ENCODE peak calls at places on chromosome 22, in four cellular contexts. S, W, O and G are unnamed samples.

GRCh38 chr22:39315389-39315788 is 4.0 kb downstream of the RPL3 start:
- DNase-seq in S (no peak), W (no peak), O (no peak), G (no peak)

GRCh38 chr22:43992331-43992821 is 31.7 kb upstream of the PARVB start:
- DNase-seq in S (no peak), W (no peak), O (no peak), G (no peak)

GRCh38 chr22:31680764-31681624 is 19.0 kb upstream of the PISD start:
- DNase-seq in S (no peak), W (no peak), O (no peak), G (no peak)

GRCh38 chr22:28333106-28333505 is 346.5 kb downstream of the TTC28 start:
- DNase-seq in S (no peak), W (no peak), O (no peak), G (no peak)

GRCh38 chr22:25069758-25070461 is 117.4 kb downstream of the KIAA1671 start:
- DNase-seq in S (no peak), W (no peak), O (no peak), G (no peak)

GRCh38 chr22:20766530-20766929 is 7.4 kb upstream of the SERPIND1 start:
- DNase-seq in S (no peak), W (no peak), O (no peak), G (no peak)

GRCh38 chr22:40397436-40397835 is 27.0 kb downstream of the SGSM3 start:
- DNase-seq in S (no peak), W (no peak), O (no peak), G (no peak)

GRCh38 chr22:32951081-32951806 is 106.9 kb downstream of the SYN3 start:
- DNase-seq in S (peak), W (no peak), O (no peak), G (peak)

GRCh38 chr22:33038131-33038772 is 19.9 kb downstream of the SYN3 start:
- DNase-seq in S (no peak), W (no peak), O (no peak), G (no peak)

GRCh38 chr22:39343259-39344045 is 6.3 kb upstream of the SYNGR1 start:
- DNase-seq in S (peak), W (peak), O (peak), G (peak)

GRCh38 chr22:41512421-41513194 is 31.7 kb downstream of the POLR3H start:
- DNase-seq in S (peak), W (peak), O (peak), G (peak)

GRCh38 chr22:23509571-23510302 is 70.4 kb downstream of the IGLL1 start:
- DNase-seq in S (no peak), W (no peak), O (no peak), G (no peak)

GRCh38 chr22:47195676-47196492 is 433.4 kb downstream of the TBC1D22A start:
- DNase-seq in S (no peak), W (no peak), O (no peak), G (no peak)

GRCh38 chr22:47123006-47123826 is 360.8 kb downstream of the TBC1D22A start:
- DNase-seq in S (no peak), W (no peak), O (no peak), G (no peak)

GRCh38 chr22:45317551-45318167 is 7.9 kb downstream of the FAM118A start:
- DNase-seq in S (peak), W (no peak), O (no peak), G (peak)

GRCh38 chr22:48241658-48242057 is 1479.2 kb downstream of the TBC1D22A start:
- DNase-seq in S (no peak), W (no peak), O (no peak), G (no peak)

GRCh38 chr22:44589831-44590230 is 91.8 kb upstream of the RTL6 start:
- DNase-seq in S (no peak), W (no peak), O (no peak), G (no peak)

GRCh38 chr22:48319321-48320047 is 1508.2 kb downstream of the BRD1 start:
- DNase-seq in S (peak), W (no peak), O (no peak), G (no peak)

GRCh38 chr22:49718396-49718795 is 109.3 kb downstream of the BRD1 start:
- DNase-seq in S (no peak), W (no peak), O (no peak), G (no peak)

GRCh38 chr22:49719046-49719445 is 108.6 kb downstream of the BRD1 start:
- DNase-seq in S (no peak), W (no peak), O (no peak), G (no peak)

GRCh38 chr22:49721211-49721763 is 106.4 kb downstream of the BRD1 start:
- DNase-seq in S (no peak), W (no peak), O (no peak), G (no peak)

GRCh38 chr22:49717322-49717919 is 110.3 kb downstream of the BRD1 start:
- DNase-seq in S (no peak), W (no peak), O (no peak), G (no peak)

DNA sequence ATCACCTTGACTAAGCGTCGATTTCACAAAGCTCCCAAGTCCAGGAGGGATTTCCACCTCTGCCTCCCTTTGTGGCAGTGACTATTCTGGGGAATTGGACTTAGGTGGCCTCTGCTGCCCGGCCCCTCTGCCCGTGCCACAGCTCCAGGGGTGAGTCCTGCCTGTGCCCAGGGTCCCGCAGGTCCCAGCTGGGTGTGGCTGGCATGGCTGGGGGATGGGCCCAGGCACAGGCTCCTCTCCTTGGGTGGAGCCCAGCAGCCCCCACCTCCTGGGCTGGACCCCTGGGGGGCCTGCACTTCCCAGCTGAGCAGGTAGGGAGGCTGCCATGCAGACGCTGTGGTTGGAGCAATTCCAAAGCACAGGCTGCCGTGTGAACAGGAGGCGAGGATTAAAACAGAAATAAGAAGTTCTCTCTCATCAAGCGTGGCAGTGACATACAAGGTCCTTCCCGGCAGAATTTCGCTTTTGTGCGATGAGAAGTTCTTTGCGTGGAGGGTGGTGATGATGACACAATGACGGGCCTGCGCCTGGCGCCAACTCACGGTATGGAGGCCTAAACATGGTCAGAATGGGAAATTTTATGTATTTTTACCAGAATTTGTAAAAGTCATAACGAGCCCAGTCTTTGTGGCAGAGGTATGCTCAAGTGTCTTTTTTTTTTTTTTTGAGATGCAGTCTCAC is 107.3 kb downstream of the BRD1 start:
- DNase-seq in S (no peak), W (no peak), O (no peak), G (no peak)
- TF ChIP-seq ELF4 in S (no peak), W (no peak), O (no peak), G (no peak)

GRCh38 chr22:19130959-19131684 is at the start of gene TSSK2:
- DNase-seq in S (peak), W (no peak), O (no peak), G (no peak)

GRCh38 chr22:19128009-19128401 is 3.1 kb upstream of the TSSK2 start:
- DNase-seq in S (no peak), W (no peak), O (no peak), G (no peak)

GRCh38 chr22:19131685-19132015 is 542 bp downstream of the TSSK2 start:
- DNase-seq in S (no peak), W (no peak), O (no peak), G (no peak)

GRCh38 chr22:19128946-19129727 is 2.0 kb upstream of the TSSK2 start:
- DNase-seq in S (no peak), W (no peak), O (no peak), G (no peak)

DNA sequence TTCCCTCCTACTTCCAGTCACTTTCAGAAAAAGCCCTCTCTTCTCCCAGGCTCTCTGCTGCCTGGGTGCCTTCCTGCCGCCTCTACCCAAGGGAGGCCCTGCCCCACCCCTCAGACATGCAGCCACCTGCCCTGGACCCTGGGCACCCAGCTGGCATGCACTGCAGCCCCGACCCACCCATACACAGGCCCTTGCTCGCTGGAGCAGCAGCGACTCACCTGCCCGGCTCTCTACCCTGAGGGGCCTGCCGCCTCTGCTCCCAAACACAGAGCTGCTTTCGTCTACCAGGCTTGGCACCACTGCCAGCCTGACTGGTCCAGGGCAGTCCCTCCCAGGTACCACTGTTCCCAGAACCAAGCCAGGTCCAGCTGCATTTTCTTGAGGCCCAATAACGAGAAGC is 1.2 kb upstream of the TSSK2 start:
- DNase-seq in S (no peak), W (no peak), O (no peak), G (no peak)
- TF ChIP-seq SP1 in S (no peak), W (no peak), O (no peak), G (no peak)

GRCh38 chr22:26592368-26593015 is 2.6 kb upstream of the TPST2 start:
- DNase-seq in S (no peak), W (no peak), O (no peak), G (no peak)
- TF ChIP-seq ELF4 in S (no peak), W (no peak), O (no peak), G (no peak)

GRCh38 chr22:30324008-30324730 is 2.6 kb downstream of the TBC1D10A start:
- DNase-seq in S (no peak), W (no peak), O (no peak), G (no peak)

GRCh38 chr22:30325065-30325720 is 1.5 kb downstream of the TBC1D10A start:
- DNase-seq in S (no peak), W (peak), O (no peak), G (no peak)

GRCh38 chr22:30326704-30327362 is at the start of gene TBC1D10A:
- DNase-seq in S (peak), W (peak), O (peak), G (peak)

GRCh38 chr22:30327864-30328345 is 1.2 kb upstream of the TBC1D10A start:
- DNase-seq in S (peak), W (peak), O (peak), G (peak)

GRCh38 chr22:30325724-30326703 is 727 bp downstream of the TBC1D10A start:
- DNase-seq in S (no peak), W (peak), O (no peak), G (peak)
- TF ChIP-seq SP1 in S (no peak), W (no peak), O (no peak), G (no peak)

GRCh38 chr22:38032681-38033521 is 24.3 kb upstream of the PICK1 start:
- DNase-seq in S (no peak), W (peak), O (peak), G (no peak)

GRCh38 chr22:38033522-38034277 is 23.5 kb upstream of the PICK1 start:
- DNase-seq in S (no peak), W (peak), O (no peak), G (no peak)

GRCh38 chr22:38035530-38035885 is 21.7 kb upstream of the PICK1 start:
- DNase-seq in S (no peak), W (no peak), O (no peak), G (no peak)

GRCh38 chr22:38034884-38035529 is 22.2 kb upstream of the PICK1 start:
- DNase-seq in S (no peak), W (no peak), O (no peak), G (no peak)

DNA sequence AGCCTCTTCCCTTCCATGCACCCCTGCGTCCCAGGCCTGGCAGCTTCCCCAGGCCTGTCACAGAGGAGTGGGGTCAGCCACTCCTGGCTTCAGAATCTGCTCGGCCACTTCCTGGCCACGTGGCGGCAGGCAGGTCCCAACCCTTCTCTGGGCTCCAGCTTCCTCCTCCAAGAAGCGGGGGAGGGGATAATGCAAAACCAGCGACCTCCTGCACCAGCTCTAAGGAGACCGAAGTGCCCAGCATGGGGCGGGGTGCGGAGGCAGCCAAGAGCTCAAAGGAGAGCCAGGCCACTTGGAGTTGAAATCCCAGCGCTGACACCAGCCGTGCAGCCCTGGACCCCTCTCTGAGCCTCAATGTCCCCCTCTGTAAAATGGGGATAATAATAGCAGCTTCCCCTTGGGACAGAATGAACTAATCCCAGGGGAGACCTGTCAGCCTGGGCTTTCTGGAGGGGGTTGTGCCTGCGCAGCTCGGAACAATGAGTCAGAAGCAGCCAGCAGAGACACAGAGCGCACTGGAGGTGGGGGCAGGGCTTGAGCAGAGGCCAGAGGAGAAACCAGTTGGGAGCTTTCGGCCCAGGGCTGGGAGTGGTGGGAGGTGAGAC is 22.8 kb upstream of the PICK1 start:
- DNase-seq in S (peak), W (peak), O (peak), G (peak)
- TF ChIP-seq ELF4 in S (no peak), W (no peak), O (no peak), G (no peak)

GRCh38 chr22:27252282-27253049 is 549.1 kb downstream of the MN1 start:
- DNase-seq in S (no peak), W (no peak), O (no peak), G (no peak)
- TF ChIP-seq SP1 in S (no peak), W (no peak), O (no peak), G (no peak)